ENCODE peak calls at places on chromosome 16, in five cellular contexts. W is naive thymus-derived CD8-positive, alpha-beta T cell; Q is non-pigmented ciliary epithelial cell; E is pulmonary artery endothelial cell; C is hepatic stellate cell. X is an unnamed sample.

GRCh38 chr16:83926726-83927397 is 26.2 kb upstream of the OSGIN1 start:
- DNase-seq in W (no peak), Q (no peak), E (no peak), C (peak), X (peak)

GRCh38 chr16:14650629-14651028 is 17.9 kb downstream of the BFAR start:
- DNase-seq in W (no peak), Q (no peak), E (no peak), C (no peak), X (no peak)

GRCh38 chr16:58196898-58197313 is 1.0 kb downstream of the CSNK2A2 start:
- DNase-seq in W (no peak), Q (no peak), E (no peak), C (peak), X (no peak)

GRCh38 chr16:66918803-66919568 is at the start of gene CDH16:
- DNase-seq in W (no peak), Q (no peak), E (no peak), C (no peak), X (no peak)

GRCh38 chr16:56041556-56042140 is 149.6 kb upstream of the GNAO1 start:
- DNase-seq in W (no peak), Q (no peak), E (no peak), C (peak), X (no peak)

GRCh38 chr16:56481468-56482112 is 30.2 kb downstream of the OGFOD1 start:
- DNase-seq in W (no peak), Q (peak), E (no peak), C (no peak), X (no peak)

GRCh38 chr16:64089697-64090096 is 1032.2 kb downstream of the CDH11 start:
- DNase-seq in W (no peak), Q (no peak), E (no peak), C (no peak), X (no peak)

GRCh38 chr16:85520853-85521736 is 92.0 kb upstream of the GSE1 start:
- DNase-seq in W (no peak), Q (no peak), E (no peak), C (no peak), X (no peak)

GRCh38 chr16:89562939-89563338 is 2.5 kb downstream of the RPL13 start:
- DNase-seq in W (no peak), Q (no peak), E (no peak), C (no peak), X (no peak)

GRCh38 chr16:58426960-58427359 is 34.7 kb downstream of the GINS3 start:
- DNase-seq in W (no peak), Q (no peak), E (no peak), C (no peak), X (no peak)

GRCh38 chr16:89845417-89845816 is 17.1 kb downstream of the SPIRE2 start:
- DNase-seq in W (no peak), Q (no peak), E (no peak), C (no peak), X (no peak)

GRCh38 chr16:4200000-4200780 is 41.7 kb downstream of the SRL start:
- DNase-seq in W (no peak), Q (no peak), E (no peak), C (peak), X (peak)

GRCh38 chr16:66662445-66663194 is 33.9 kb downstream of the CMTM4 start:
- DNase-seq in W (no peak), Q (no peak), E (peak), C (peak), X (no peak)

GRCh38 chr16:4884972-4885874 is 37.9 kb downstream of the UBN1 start:
- DNase-seq in W (no peak), Q (no peak), E (no peak), C (no peak), X (no peak)

GRCh38 chr16:89899879-89900481 is 18.7 kb upstream of the MC1R start:
- DNase-seq in W (no peak), Q (no peak), E (no peak), C (no peak), X (no peak)

GRCh38 chr16:80176114-80176513 is 364.7 kb upstream of the DYNLRB2 start:
- DNase-seq in W (no peak), Q (no peak), E (no peak), C (no peak), X (no peak)

GRCh38 chr16:886802-887731 is 83.7 kb downstream of the LMF1 start:
- DNase-seq in W (peak), Q (no peak), E (no peak), C (no peak), X (no peak)